ENCODE peak calls at places on chromosome 6, in eight cellular contexts. X is colonic mucosa; V is activated naive CD4-positive, alpha-beta T cell; D is NCI-H345; S is occipital lobe; B is hypothalamus; R is MCF 10A; Z is nucleus accumbens. F is an unnamed sample.

GRCh38 chr6:62763125-62763524 is 448.1 kb upstream of the FKBP1C start:
- DNase-seq in X (no peak), V (no peak), D (no peak), S (no peak), B (no peak), R (no peak), Z (no peak), F (no peak)

GRCh38 chr6:30075094-30075986 is at the start of gene RNF39:
- DNase-seq in X (peak; percentile 65), V (no peak), D (peak; percentile 9), S (no peak), B (no peak), R (no peak), Z (no peak), F (peak; percentile 84)

GRCh38 chr6:111812080-111813038 is 60.9 kb downstream of the FYN start:
- DNase-seq in X (no peak), V (no peak), D (no peak), S (no peak), B (no peak), R (no peak), Z (no peak), F (no peak)

GRCh38 chr6:144150673-144151009 is 324 bp downstream of the STX11 start:
- DNase-seq in X (no peak), V (no peak), D (peak; percentile 46), S (no peak), B (no peak), R (peak; percentile 14), Z (no peak), F (no peak)

GRCh38 chr6:157744202-157744601 is 78.8 kb upstream of the SNX9 start:
- DNase-seq in X (no peak), V (no peak), D (no peak), S (no peak), B (no peak), R (no peak), Z (no peak), F (no peak)

GRCh38 chr6:43990627-43991619 is 136.3 kb downstream of the MRPL14 start:
- DNase-seq in X (peak; percentile 55), V (no peak), D (no peak), S (no peak), B (no peak), R (no peak), Z (no peak), F (no peak)

GRCh38 chr6:27370391-27370790 is 18.2 kb upstream of the ZNF391 start:
- DNase-seq in X (no peak), V (no peak), D (no peak), S (no peak), B (no peak), R (no peak), Z (no peak), F (no peak)

GRCh38 chr6:108974201-108974600 is 120.4 kb downstream of the SESN1 start:
- DNase-seq in X (no peak), V (no peak), D (no peak), S (no peak), B (no peak), R (no peak), Z (no peak), F (no peak)

GRCh38 chr6:140393665-140394064 is 1019.2 kb upstream of the CITED2 start:
- DNase-seq in X (no peak), V (no peak), D (no peak), S (no peak), B (no peak), R (no peak), Z (no peak), F (no peak)

GRCh38 chr6:79670789-79671188 is 39.7 kb downstream of the SH3BGRL2 start:
- DNase-seq in X (no peak), V (no peak), D (peak; percentile 83), S (no peak), B (no peak), R (no peak), Z (no peak), F (no peak)

GRCh38 chr6:62357826-62358225 is 71.8 kb upstream of the KHDRBS2 start:
- DNase-seq in X (no peak), V (no peak), D (no peak), S (no peak), B (no peak), R (no peak), Z (no peak), F (no peak)

GRCh38 chr6:3409699-3410384 is 47.0 kb downstream of the SLC22A23 start:
- DNase-seq in X (peak; percentile 86), V (no peak), D (no peak), S (no peak), B (no peak), R (peak; percentile 50), Z (no peak), F (no peak)

GRCh38 chr6:158785036-158785435 is 34.1 kb downstream of the EZR start:
- DNase-seq in X (no peak), V (no peak), D (no peak), S (no peak), B (no peak), R (no peak), Z (no peak), F (no peak)

GRCh38 chr6:121216928-121217327 is 117.4 kb downstream of the TBC1D32 start:
- DNase-seq in X (no peak), V (no peak), D (no peak), S (no peak), B (no peak), R (no peak), Z (no peak), F (no peak)

GRCh38 chr6:8029243-8029870 is 34.8 kb downstream of the BLOC1S5 start:
- DNase-seq in X (no peak), V (no peak), D (no peak), S (no peak), B (no peak), R (no peak), Z (no peak), F (no peak)

GRCh38 chr6:166318227-166318626 is 10.0 kb upstream of the PRR18 start:
- DNase-seq in X (no peak), V (no peak), D (no peak), S (no peak), B (no peak), R (no peak), Z (no peak), F (no peak)

GRCh38 chr6:167855825-167856425 is 29.2 kb downstream of the AFDN start:
- DNase-seq in X (no peak), V (no peak), D (no peak), S (no peak), B (no peak), R (peak; percentile 93), Z (no peak), F (no peak)

GRCh38 chr6:163766936-163767335 is 352.4 kb downstream of the QKI start:
- DNase-seq in X (no peak), V (no peak), D (no peak), S (no peak), B (no peak), R (no peak), Z (no peak), F (no peak)

GRCh38 chr6:41939848-41940758 is 1.5 kb downstream of the CCND3 start:
- DNase-seq in X (peak; percentile 84), V (no peak), D (no peak), S (no peak), B (no peak), R (peak; percentile 42), Z (no peak), F (no peak)

GRCh38 chr6:168032383-168032760 is 34.9 kb downstream of the KIF25 start:
- DNase-seq in X (peak; percentile 18), V (no peak), D (no peak), S (no peak), B (no peak), R (peak; percentile 46), Z (no peak), F (no peak)

GRCh38 chr6:108133594-108134179 is 32.1 kb upstream of the NR2E1 start:
- DNase-seq in X (peak; percentile 60), V (no peak), D (peak; percentile 75), S (no peak), B (peak; percentile 38), R (peak; percentile 78), Z (no peak), F (peak; percentile 92)

GRCh38 chr6:157229219-157229607 is 94.1 kb downstream of the TMEM242 start:
- DNase-seq in X (no peak), V (no peak), D (peak; percentile 88), S (no peak), B (no peak), R (no peak), Z (no peak), F (no peak)

GRCh38 chr6:51675551-51676275 is 411.7 kb downstream of the PKHD1 start:
- DNase-seq in X (peak; percentile 27), V (no peak), D (no peak), S (no peak), B (no peak), R (no peak), Z (no peak), F (no peak)

GRCh38 chr6:169176361-169176991 is 77.2 kb downstream of the THBS2 start:
- DNase-seq in X (no peak), V (no peak), D (no peak), S (no peak), B (no peak), R (no peak), Z (no peak), F (no peak)

GRCh38 chr6:47047479-47048411 is 5.6 kb upstream of the ADGRF1 start:
- DNase-seq in X (peak; percentile 60), V (no peak), D (peak; percentile 58), S (peak; percentile 8), B (no peak), R (peak; percentile 79), Z (peak; percentile 5), F (peak; percentile 49)

GRCh38 chr6:169454204-169454871 is 200.7 kb upstream of the THBS2 start:
- DNase-seq in X (no peak), V (no peak), D (no peak), S (no peak), B (no peak), R (peak; percentile 49), Z (no peak), F (no peak)

GRCh38 chr6:124943658-124944057 is 18.6 kb upstream of the RNF217 start:
- DNase-seq in X (no peak), V (no peak), D (no peak), S (no peak), B (no peak), R (peak; percentile 59), Z (no peak), F (no peak)

GRCh38 chr6:146582857-146583256 is 15.9 kb upstream of the ADGB start:
- DNase-seq in X (peak; percentile 25), V (no peak), D (no peak), S (no peak), B (peak; percentile 12), R (peak; percentile 54), Z (no peak), F (peak; percentile 59)

GRCh38 chr6:111717621-111718020 is 111.9 kb upstream of the TRAF3IP2 start:
- DNase-seq in X (no peak), V (no peak), D (no peak), S (no peak), B (no peak), R (no peak), Z (no peak), F (no peak)

GRCh38 chr6:132286298-132287019 is 114.8 kb downstream of the MOXD1 start:
- DNase-seq in X (peak; percentile 25), V (no peak), D (no peak), S (no peak), B (no peak), R (no peak), Z (no peak), F (no peak)

GRCh38 chr6:89146748-89147715 is 1.2 kb downstream of the PM20D2 start:
- DNase-seq in X (no peak), V (no peak), D (peak; percentile 55), S (no peak), B (no peak), R (peak; percentile 45), Z (no peak), F (no peak)

GRCh38 chr6:160293844-160294243 is 35.2 kb upstream of the SLC22A2 start:
- DNase-seq in X (peak; percentile 45), V (no peak), D (no peak), S (no peak), B (no peak), R (no peak), Z (no peak), F (no peak)

F was measured in upper lobe of left lung.